ENCODE peak calls at places on chromosome 9, in eight cellular contexts. H is GM23338, Z is HL-60, P is HCT116, X is SK-N-SH, S is GM12878, A is K562, Q is HepG2. D is an unnamed sample.

GRCh38 chr9:94623253-94623652 is 16.1 kb downstream of the FBP1 start:
- DNase-seq in A (peak), P (peak), X (peak), H (peak), S (no peak), Z (peak), Q (peak), D (no peak)

GRCh38 chr9:91740713-91741112 is 209.3 kb downstream of the ROR2 start:
- DNase-seq in P (no peak), H (peak), Z (no peak), X (no peak), Q (no peak), S (no peak), A (no peak), D (no peak)

GRCh38 chr9:120619751-120620655 is 40.0 kb upstream of the CDK5RAP2 start:
- DNase-seq in Q (peak), P (peak), A (peak), H (peak), S (peak), X (peak), Z (peak), D (no peak)

GRCh38 chr9:3794005-3794404 is 268.2 kb upstream of the RFX3 start:
- DNase-seq in X (no peak), Q (peak), S (no peak), H (peak), P (no peak), Z (no peak), A (no peak), D (no peak)

GRCh38 chr9:74493512-74493911 is 3.6 kb upstream of the RORB start:
- DNase-seq in A (no peak), H (peak), S (no peak), Z (no peak), X (no peak), Q (no peak), P (no peak), D (no peak)

GRCh38 chr9:111036068-111036789 is 2.0 kb downstream of the LPAR1 start:
- DNase-seq in Z (no peak), A (no peak), H (peak), Q (no peak), S (no peak), X (peak), P (peak), D (no peak)

GRCh38 chr9:69674741-69675438 is 2.7 kb upstream of the APBA1 start:
- DNase-seq in A (no peak), H (no peak), Z (no peak), Q (no peak), X (no peak), P (no peak), S (no peak), D (no peak)

GRCh38 chr9:122498883-122499288 is 11.7 kb upstream of the OR1J2 start:
- DNase-seq in A (peak), H (peak), Q (peak), X (peak), Z (peak), P (peak), S (no peak), D (peak)

GRCh38 chr9:6739218-6739617 is 18.6 kb upstream of the KDM4C start:
- DNase-seq in P (peak), X (peak), Z (no peak), S (no peak), A (no peak), H (peak), Q (peak), D (no peak)

GRCh38 chr9:88807426-88807825 is 183.8 kb upstream of the S1PR3 start:
- DNase-seq in S (no peak), Q (no peak), A (no peak), H (no peak), P (no peak), Z (no peak), X (no peak), D (no peak)

GRCh38 chr9:93636667-93637066 is 60.3 kb downstream of the PHF2 start:
- DNase-seq in Z (no peak), P (no peak), X (no peak), A (no peak), H (no peak), S (no peak), Q (no peak), D (no peak)

GRCh38 chr9:136645903-136646754 is 16.6 kb upstream of the EGFL7 start:
- DNase-seq in Q (peak), H (peak), S (no peak), A (peak), X (peak), Z (no peak), P (no peak), D (no peak)

GRCh38 chr9:10059044-10059443 is 553.8 kb downstream of the PTPRD start:
- DNase-seq in X (no peak), H (peak), S (no peak), A (no peak), Q (no peak), Z (no peak), P (no peak), D (no peak)

GRCh38 chr9:126116351-126117157 is 210.1 kb upstream of the MVB12B start:
- DNase-seq in P (no peak), Q (no peak), S (no peak), A (no peak), H (no peak), Z (no peak), X (peak), D (no peak)
- TF ChIP-seq REST in P (no peak), Q (no peak), S (no peak), A (no peak), H (no peak), Z (no peak), X (no peak), D (no peak)

GRCh38 chr9:115046786-115047185 is 71.2 kb downstream of the TNC start:
- DNase-seq in P (no peak), Q (no peak), S (no peak), Z (no peak), X (no peak), H (no peak), A (no peak), D (no peak)

GRCh38 chr9:115042781-115043509 is 75.0 kb downstream of the TNC start:
- DNase-seq in H (no peak), P (no peak), S (peak), Q (no peak), Z (peak), A (no peak), X (no peak), D (no peak)

GRCh38 chr9:115039686-115040085 is 78.3 kb downstream of the TNC start:
- DNase-seq in Z (no peak), P (no peak), X (no peak), H (no peak), Q (no peak), S (no peak), A (no peak), D (no peak)

GRCh38 chr9:115046199-115046598 is 71.8 kb downstream of the TNC start:
- DNase-seq in P (no peak), H (peak), Z (no peak), X (no peak), S (no peak), Q (no peak), A (no peak), D (no peak)

GRCh38 chr9:115043632-115044031 is 74.3 kb downstream of the TNC start:
- DNase-seq in Z (no peak), X (no peak), A (no peak), Q (no peak), H (no peak), P (no peak), S (no peak), D (no peak)
- TF ChIP-seq POLR2AphosphoS5 in Z (no peak), X (no peak), A (no peak), Q (no peak), H (no peak), P (no peak), S (no peak), D (no peak)

GRCh38 chr9:108776920-108777650 is 78.7 kb downstream of the ACTL7B start:
- DNase-seq in H (peak), Z (no peak), Q (peak), X (no peak), A (no peak), P (no peak), S (no peak), D (no peak)
- TF ChIP-seq CTCF in H (peak), Z (no peak), Q (peak), X (peak), A (no peak), P (peak), S (no peak), D (peak)

GRCh38 chr9:112789493-112789892 is 38.9 kb downstream of the SNX30 start:
- DNase-seq in Z (no peak), H (no peak), S (no peak), X (no peak), P (no peak), A (no peak), Q (no peak), D (no peak)

GRCh38 chr9:112793213-112793810 is 42.8 kb downstream of the SNX30 start:
- DNase-seq in Q (peak), P (peak), A (peak), X (peak), S (peak), Z (peak), H (peak), D (peak)

GRCh38 chr9:112795946-112796345 is 45.4 kb downstream of the SNX30 start:
- DNase-seq in Z (no peak), S (no peak), Q (no peak), P (no peak), X (no peak), H (no peak), A (no peak), D (no peak)

GRCh38 chr9:112790231-112790774 is 39.7 kb downstream of the SNX30 start:
- DNase-seq in Q (no peak), Z (no peak), X (no peak), S (no peak), P (no peak), A (no peak), H (no peak), D (no peak)

GRCh38 chr9:112792670-112793069 is 42.1 kb downstream of the SNX30 start:
- DNase-seq in P (no peak), A (no peak), H (no peak), Z (no peak), X (no peak), Q (no peak), S (no peak), D (no peak)
- TF ChIP-seq REST in P (no peak), A (no peak), H (no peak), Z (no peak), X (no peak), Q (no peak), S (no peak), D (no peak)

DNA sequence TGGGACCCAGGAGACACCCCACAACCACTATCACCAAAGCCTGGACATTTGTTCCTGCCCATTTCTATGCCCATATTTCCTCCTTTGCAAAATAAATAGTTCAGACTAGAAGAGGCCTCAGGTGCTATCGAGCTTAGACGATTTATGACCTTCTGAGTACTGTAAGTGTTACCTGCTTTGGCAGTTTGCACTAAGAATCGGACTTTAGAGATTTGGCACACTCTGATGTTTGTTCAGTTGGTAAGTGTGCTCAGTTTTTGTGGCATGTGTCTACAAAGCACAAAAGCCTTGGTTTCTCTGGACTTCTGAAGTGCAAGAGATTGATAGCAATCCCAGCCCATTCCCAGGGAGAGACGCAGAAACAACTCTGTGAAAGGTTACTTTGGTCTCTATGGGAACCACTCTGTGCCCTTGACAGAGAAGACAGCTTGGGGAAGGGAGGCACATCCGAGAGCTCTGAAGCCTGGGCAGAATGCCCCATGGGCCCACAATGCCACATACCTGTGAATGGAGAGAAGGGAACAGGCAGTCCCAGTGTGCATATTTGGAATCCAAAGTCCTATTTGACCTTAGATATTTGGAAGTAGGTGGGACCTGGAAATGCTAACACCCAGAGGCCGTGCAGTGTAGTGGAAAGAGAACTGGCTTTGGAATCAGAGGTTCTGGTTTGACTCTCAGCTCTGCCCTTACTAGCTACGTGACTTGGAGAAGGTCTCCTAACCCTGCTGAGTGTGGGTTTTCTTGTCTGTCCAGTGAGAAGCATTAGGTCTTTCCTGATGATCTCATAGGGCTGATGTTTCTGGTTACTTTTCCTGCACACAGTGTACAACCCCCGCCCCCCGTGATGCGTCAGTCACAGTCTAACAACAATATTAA is 194.3 kb upstream of the VLDLR start:
- DNase-seq in X (no peak), Q (no peak), H (no peak), A (no peak), S (no peak), P (no peak), Z (no peak), D (no peak)
- TF ChIP-seq POLR2AphosphoS5 in X (no peak), Q (no peak), H (no peak), A (no peak), S (no peak), P (no peak), Z (no peak), D (no peak)

GRCh38 chr9:97803167-97804058 is 49.6 kb upstream of the FOXE1 start:
- DNase-seq in Q (peak), A (peak), X (peak), Z (peak), P (peak), H (peak), S (no peak), D (no peak)
- TF ChIP-seq CTCF in Q (peak), A (peak), X (no peak), Z (no peak), P (peak), H (no peak), S (peak), D (no peak)